ENCODE peak calls at places on chromosomes 4 and X, in six cellular contexts. G is H1, X is IMR-90, Y is H9, M is mesenchymal stem cell, R is trophoblast cell. A is an unnamed sample.

GRCh38 chr4:182174979-182175378 is 68.2 kb upstream of the TENM3 start:
- DNase-seq in G (no peak), X (no peak), Y (no peak), M (no peak), R (no peak), A (no peak)

GRCh38 chr4:168908859-168909390 is 101.1 kb downstream of the CBR4 start:
- DNase-seq in G (no peak), X (peak), Y (no peak), M (peak), R (peak), A (no peak)

GRCh38 chrX:9352243-9352642 is 112.6 kb upstream of the TBL1X start:
- DNase-seq in G (no peak), X (no peak), Y (no peak), M (no peak), R (no peak), A (no peak)

GRCh38 chr4:185011408-185011807 is 6.9 kb upstream of the HELT start:
- DNase-seq in G (peak), X (no peak), Y (peak), M (peak), R (peak), A (no peak)

GRCh38 chr4:103204114-103204513 is 6.0 kb upstream of the CENPE start:
- DNase-seq in G (no peak), X (no peak), Y (no peak), M (peak), R (peak), A (no peak)

GRCh38 chrX:44343412-44343942 is at the start of gene EFHC2:
- DNase-seq in G (peak), X (no peak), Y (peak), M (peak), R (peak), A (no peak)

GRCh38 chr4:2484993-2485392 is 16.1 kb downstream of the RNF4 start:
- DNase-seq in G (no peak), X (no peak), Y (no peak), M (no peak), R (peak), A (no peak)

GRCh38 chrX:63434665-63435064 is 83.5 kb upstream of the SPIN4 start:
- DNase-seq in G (no peak), X (peak), Y (peak), M (peak), R (peak), A (no peak)

GRCh38 chr4:139603576-139604387 is 47.8 kb upstream of the SETD7 start:
- DNase-seq in G (no peak), X (peak), Y (no peak), M (peak), R (peak), A (peak)

GRCh38 chr4:93710847-93711430 is 117.6 kb upstream of the ATOH1 start:
- DNase-seq in G (no peak), X (no peak), Y (no peak), M (no peak), R (no peak), A (no peak)

GRCh38 chr4:159498371-159499115 is 395.7 kb downstream of the RAPGEF2 start:
- DNase-seq in G (no peak), X (no peak), Y (no peak), M (no peak), R (peak), A (no peak)

GRCh38 chr4:97691111-97691605 is 452.1 kb downstream of the STPG2 start:
- DNase-seq in G (no peak), X (no peak), Y (no peak), M (no peak), R (no peak), A (no peak)

GRCh38 chrX:48897157-48897620 is 379 bp downstream of the TIMM17B start:
- DNase-seq in G (peak), X (peak), Y (peak), M (peak), R (peak), A (peak)

GRCh38 chr4:126661194-126661593 is 971.6 kb upstream of the INTU start:
- DNase-seq in G (no peak), X (peak), Y (no peak), M (peak), R (peak), A (no peak)

DNA sequence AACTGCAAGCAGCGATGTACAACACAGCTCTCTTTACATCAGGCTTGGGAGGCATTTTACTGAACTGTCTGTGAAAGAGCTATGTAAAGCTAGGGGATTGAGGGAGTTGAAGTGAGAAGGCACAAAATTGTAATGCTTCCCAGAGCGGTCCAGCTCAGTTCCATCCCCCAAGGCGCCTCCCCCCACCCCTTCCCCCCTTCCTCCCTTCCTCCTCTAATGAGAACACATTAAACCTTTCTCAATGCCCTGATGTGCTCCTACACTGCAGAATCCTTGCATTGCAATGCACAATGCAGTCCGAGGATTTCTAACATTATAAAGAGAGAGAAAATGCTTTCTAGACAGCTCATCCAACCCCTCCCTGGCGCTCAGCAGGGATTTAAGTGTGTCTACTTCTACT is 73.9 kb downstream of the CXXC4 start:
- DNase-seq in G (no peak), X (no peak), Y (no peak), M (peak), R (peak), A (peak)
- H4K8ac ChIP-seq in G (no peak), X (no peak), Y (no peak), M (no peak), R (no peak), A (no peak)

DNA sequence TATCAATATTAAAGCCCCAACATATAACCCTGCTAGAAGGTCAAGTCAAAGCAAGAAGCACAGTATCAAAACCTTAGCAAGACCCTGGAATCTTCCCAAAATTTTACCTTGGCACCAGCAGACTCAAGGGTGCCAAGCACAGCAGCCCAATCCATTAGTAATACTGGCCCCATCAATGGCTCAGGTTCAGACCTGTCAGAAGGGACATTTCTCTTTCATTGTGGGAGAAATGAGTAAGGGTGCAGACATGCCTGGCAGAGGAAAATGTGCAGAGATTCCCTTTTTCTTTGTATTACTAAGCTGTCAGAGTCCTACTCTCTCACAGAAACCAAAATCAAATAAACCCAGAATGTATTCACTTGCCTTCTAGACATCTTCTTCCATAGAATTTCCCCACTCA is 203.9 kb downstream of the EVC2 start:
- DNase-seq in G (no peak), X (peak), Y (no peak), M (no peak), R (no peak), A (no peak)
- H3K4me2 ChIP-seq in G (no peak), X (no peak), Y (no peak), M (no peak), R (no peak), A (no peak)

GRCh38 chrX:11119295-11119943 is 8.3 kb downstream of the HCCS start:
- DNase-seq in G (no peak), X (no peak), Y (no peak), M (no peak), R (no peak), A (no peak)

GRCh38 chrX:11129546-11129945 is 18.4 kb downstream of the HCCS start:
- DNase-seq in G (no peak), X (no peak), Y (no peak), M (no peak), R (no peak), A (no peak)

GRCh38 chrX:11125079-11125478 is 13.9 kb downstream of the HCCS start:
- DNase-seq in G (no peak), X (peak), Y (no peak), M (no peak), R (no peak), A (no peak)

DNA sequence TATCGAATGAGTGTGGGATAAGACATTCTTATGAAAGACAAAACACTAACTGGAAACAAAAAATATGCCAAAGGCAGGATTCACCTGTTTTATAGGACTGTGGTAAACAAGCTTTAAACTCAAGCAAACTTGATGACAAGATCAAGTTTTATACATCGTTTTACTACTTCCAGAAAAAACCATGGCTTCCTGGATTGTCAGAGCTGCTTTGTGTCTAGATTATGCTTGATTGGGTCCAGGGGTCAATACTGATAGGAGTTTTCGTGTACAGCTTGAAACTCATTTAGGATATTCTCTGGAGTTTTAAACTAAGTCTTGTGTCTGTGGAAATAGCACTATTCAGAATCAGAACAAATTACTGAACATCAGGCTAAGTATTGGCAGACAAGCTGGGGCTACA is 13.0 kb downstream of the HCCS start:
- DNase-seq in G (no peak), X (no peak), Y (no peak), M (no peak), R (no peak), A (no peak)
- H2AK5ac ChIP-seq in G (no peak), X (no peak), Y (no peak), M (no peak), R (no peak), A (no peak)

DNA sequence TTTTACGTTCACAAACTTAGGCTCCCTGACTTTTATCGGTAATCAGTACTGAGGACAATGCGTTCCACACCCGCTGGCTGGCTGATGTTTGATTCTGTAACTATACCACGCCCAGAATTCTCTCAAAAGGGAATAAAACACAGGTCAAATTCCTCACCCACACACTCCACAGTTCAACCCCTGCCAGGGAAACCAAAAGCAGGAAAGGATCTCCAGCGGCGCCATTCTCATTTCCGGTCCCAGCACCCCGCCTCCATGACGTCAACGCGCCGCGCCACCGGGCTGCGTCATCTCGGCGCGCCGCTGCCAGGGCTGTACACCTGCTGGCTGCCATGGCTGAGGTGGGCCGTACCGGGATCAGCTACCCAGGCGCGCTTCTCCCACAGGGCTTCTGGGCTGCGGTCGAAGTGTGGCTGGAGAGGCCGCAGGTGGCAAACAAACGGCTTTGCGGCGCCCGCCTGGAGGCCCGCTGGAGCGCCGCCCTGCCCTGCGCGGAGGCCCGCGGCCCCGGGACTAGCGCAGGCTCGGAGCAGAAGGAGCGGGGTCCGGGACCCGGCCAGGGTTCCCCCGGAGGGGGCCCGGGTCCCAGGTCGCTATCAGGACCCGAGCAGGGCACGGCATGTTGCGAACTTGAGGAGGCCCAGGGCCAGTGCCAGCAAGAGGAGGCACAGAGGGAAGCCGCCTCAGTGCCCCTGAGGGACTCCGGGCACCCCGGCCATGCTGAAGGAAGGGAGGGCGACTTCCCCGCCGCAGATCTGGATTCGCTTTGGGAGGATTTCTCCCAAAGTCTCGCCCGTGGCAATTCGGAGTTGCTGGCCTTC is at the start of the genes ACOX3 and TRMT44:
- DNase-seq in G (peak), X (peak), Y (peak), M (peak), R (peak), A (peak)
- H4K8ac ChIP-seq in G (peak), X (peak), Y (no peak), M (peak), R (peak), A (no peak)

DNA sequence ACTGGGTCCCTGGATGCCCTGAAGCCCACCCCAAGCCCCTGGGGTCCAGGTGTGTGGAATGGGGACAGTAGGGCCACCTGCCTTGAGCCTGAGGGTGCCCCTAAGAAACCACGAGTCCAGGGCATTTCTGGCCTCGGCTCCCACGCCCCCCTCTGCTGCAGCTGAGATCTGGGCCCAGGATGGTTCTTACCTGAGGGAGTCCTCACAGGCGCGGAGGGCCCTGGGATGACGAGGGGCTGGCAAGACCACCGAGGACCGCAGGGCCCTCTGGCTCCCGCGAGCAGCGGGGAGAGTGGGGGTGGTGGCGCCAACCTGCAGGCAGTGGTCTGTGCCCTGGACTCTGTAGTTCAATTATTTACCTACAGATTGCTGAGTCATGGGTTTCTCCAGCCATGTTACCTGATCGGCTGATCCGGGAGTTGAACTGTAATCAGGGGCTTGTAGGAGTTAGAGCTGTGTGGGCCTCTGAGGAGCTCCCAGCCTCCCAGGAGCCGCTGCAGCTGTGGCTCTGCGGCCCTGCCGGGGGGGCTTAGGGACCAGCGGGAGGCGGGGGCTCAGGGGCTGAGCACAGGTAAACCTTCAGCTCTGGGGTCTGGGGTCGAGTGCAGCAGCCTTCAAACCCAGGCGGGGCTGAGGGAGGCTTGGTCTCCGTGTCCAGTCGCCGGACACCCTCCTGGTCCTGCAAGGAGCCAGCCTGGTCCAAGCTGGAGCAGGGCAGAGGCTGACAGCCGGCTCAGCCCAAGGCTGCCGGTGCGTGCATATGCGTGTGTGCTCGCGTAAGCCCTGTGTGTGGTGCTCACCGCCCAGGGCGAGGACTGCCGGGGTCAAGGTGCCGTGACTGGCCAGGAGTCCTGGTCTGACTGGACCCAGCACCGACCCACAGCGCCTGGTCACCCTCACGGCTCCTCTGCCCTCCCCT is at the start of gene SLC26A1:
- DNase-seq in G (no peak), X (no peak), Y (no peak), M (no peak), R (peak), A (no peak)
- H3K4me2 ChIP-seq in G (no peak), X (peak), Y (no peak), M (peak), R (no peak), A (peak)

DNA sequence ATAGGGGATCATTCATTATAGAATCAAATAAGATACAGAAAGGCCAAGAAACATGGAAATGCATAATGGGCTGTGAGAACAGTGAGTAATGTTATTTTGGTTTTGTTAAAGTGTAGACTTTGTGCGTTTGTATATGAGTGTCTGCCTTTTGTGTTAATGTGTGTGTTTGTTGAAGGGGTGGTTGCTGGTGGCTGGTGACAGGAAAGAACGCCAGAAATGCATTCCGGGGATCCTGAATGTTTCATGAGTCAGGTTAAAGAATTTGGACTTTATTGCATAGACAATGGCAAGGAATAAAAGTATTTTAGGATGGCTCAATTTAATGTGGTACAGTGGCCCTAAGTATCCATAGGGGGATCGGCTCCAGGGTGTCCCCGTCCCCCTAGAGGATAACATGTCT is 1228.9 kb downstream of the PCDH7 start:
- DNase-seq in G (no peak), X (no peak), Y (no peak), M (no peak), R (peak), A (no peak)
- H2AK5ac ChIP-seq in G (no peak), X (no peak), Y (no peak), M (no peak), R (no peak), A (no peak)

GRCh38 chrX:154097003-154097596 is 417 bp downstream of the MECP2 start:
- DNase-seq in G (peak), X (peak), Y (peak), M (peak), R (peak), A (peak)
- H4K8ac ChIP-seq in G (peak), X (no peak), Y (no peak), M (peak), R (peak), A (no peak)